ENCODE peak calls at places on chromosomes 13 and 19, in eight cellular contexts. One of them, this sample, is unnamed.

GRCh38 chr19:29966594-29967249 is 24.7 kb downstream of the URI1 start:
- DNase-seq in heart left ventricle: no peak
- DNase-seq in K562: no peak
- DNase-seq in GM12878: no peak
- DNase-seq in fibroblast of mammary gland: peak
- DNase-seq in SK-N-SH: no peak
- DNase-seq in endodermal cell: no peak
- DNase-seq in fibroblast of lung: peak
- DNase-seq in this sample: no peak

GRCh38 chr13:114283581-114283980 is 2.2 kb downstream of the UPF3A start:
- DNase-seq in heart left ventricle: no peak
- DNase-seq in K562: no peak
- DNase-seq in GM12878: no peak
- DNase-seq in fibroblast of mammary gland: no peak
- DNase-seq in SK-N-SH: no peak
- DNase-seq in endodermal cell: no peak
- DNase-seq in fibroblast of lung: no peak
- DNase-seq in this sample: no peak

GRCh38 chr13:50378513-50378970 is 363.3 kb downstream of the KCNRG start:
- DNase-seq in heart left ventricle: no peak
- DNase-seq in K562: no peak
- DNase-seq in GM12878: no peak
- DNase-seq in fibroblast of mammary gland: no peak
- DNase-seq in SK-N-SH: no peak
- DNase-seq in endodermal cell: no peak
- DNase-seq in fibroblast of lung: no peak
- DNase-seq in this sample: no peak

GRCh38 chr13:49620170-49620621 is 8.1 kb upstream of the ARL11 start:
- DNase-seq in heart left ventricle: no peak
- DNase-seq in K562: no peak
- DNase-seq in GM12878: no peak
- DNase-seq in fibroblast of mammary gland: no peak
- DNase-seq in SK-N-SH: no peak
- DNase-seq in endodermal cell: no peak
- DNase-seq in fibroblast of lung: no peak
- DNase-seq in this sample: no peak

GRCh38 chr13:23610966-23611486 is 40.8 kb downstream of the TNFRSF19 start:
- DNase-seq in heart left ventricle: peak
- DNase-seq in K562: no peak
- DNase-seq in GM12878: no peak
- DNase-seq in fibroblast of mammary gland: peak
- DNase-seq in SK-N-SH: no peak
- DNase-seq in endodermal cell: no peak
- DNase-seq in fibroblast of lung: peak
- DNase-seq in this sample: no peak

GRCh38 chr19:52351512-52351911 is 15.5 kb downstream of the ZNF610 start:
- DNase-seq in heart left ventricle: no peak
- DNase-seq in K562: no peak
- DNase-seq in GM12878: no peak
- DNase-seq in fibroblast of mammary gland: no peak
- DNase-seq in SK-N-SH: peak
- DNase-seq in endodermal cell: peak
- DNase-seq in fibroblast of lung: no peak
- DNase-seq in this sample: no peak

GRCh38 chr13:27261376-27261775 is 9.3 kb upstream of the RASL11A start:
- DNase-seq in heart left ventricle: no peak
- DNase-seq in K562: no peak
- DNase-seq in GM12878: no peak
- DNase-seq in fibroblast of mammary gland: no peak
- DNase-seq in SK-N-SH: no peak
- DNase-seq in endodermal cell: no peak
- DNase-seq in fibroblast of lung: no peak
- DNase-seq in this sample: no peak

GRCh38 chr13:33289966-33290365 is 4.4 kb upstream of the STARD13 start:
- DNase-seq in heart left ventricle: no peak
- DNase-seq in K562: no peak
- DNase-seq in GM12878: no peak
- DNase-seq in fibroblast of mammary gland: no peak
- DNase-seq in SK-N-SH: no peak
- DNase-seq in endodermal cell: no peak
- DNase-seq in fibroblast of lung: no peak
- DNase-seq in this sample: no peak

GRCh38 chr13:94345374-94346195 is 133.9 kb downstream of the DCT start:
- DNase-seq in heart left ventricle: no peak
- DNase-seq in K562: no peak
- DNase-seq in GM12878: no peak
- DNase-seq in fibroblast of mammary gland: peak
- DNase-seq in SK-N-SH: peak
- DNase-seq in endodermal cell: no peak
- DNase-seq in fibroblast of lung: peak
- DNase-seq in this sample: no peak
- TF ChIP-seq CTCF in heart left ventricle: no peak
- TF ChIP-seq CTCF in K562: no peak
- TF ChIP-seq CTCF in GM12878: peak
- TF ChIP-seq CTCF in fibroblast of mammary gland: no peak
- TF ChIP-seq CTCF in SK-N-SH: peak
- TF ChIP-seq CTCF in endodermal cell: peak
- TF ChIP-seq CTCF in fibroblast of lung: peak
- TF ChIP-seq CTCF in this sample: no peak

DNA sequence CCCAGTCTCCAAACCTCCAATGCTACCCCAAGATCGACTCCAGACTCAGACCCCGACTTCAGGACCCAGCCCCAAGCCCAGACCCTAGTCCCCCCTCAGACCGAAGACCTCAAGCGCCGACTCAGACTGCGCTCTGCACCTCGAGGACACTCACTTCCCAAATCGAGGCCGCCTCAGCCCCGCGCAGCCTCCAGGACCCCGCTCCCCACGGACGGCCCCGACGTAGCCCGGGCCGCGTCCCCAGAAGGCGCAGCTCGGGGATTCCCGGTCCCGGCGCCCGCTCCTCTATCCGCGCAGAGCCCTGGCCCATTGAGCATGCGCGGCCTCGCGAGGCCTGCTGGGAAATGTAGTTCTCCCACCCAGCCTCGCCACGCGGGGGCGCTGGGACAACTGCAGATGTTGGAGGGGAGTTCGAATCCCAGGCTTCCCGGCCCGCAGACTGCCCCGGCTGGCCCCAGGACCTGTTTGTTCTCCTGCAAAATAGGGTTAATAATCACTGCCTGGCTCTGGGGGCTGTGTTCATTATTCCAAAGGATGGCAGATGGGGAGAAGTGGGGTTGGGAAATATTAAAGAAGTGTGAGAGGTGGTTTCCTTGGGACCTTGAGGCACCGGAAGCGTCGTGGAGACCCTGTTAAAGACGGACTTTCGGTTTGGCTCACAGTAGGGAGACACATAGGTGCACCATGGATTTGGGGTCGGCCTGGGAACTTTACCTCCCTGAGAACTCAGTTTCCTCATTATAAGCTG is at the start of gene APBA3:
- DNase-seq in heart left ventricle: peak
- DNase-seq in K562: peak
- DNase-seq in GM12878: peak
- DNase-seq in fibroblast of mammary gland: peak
- DNase-seq in SK-N-SH: peak
- DNase-seq in endodermal cell: peak
- DNase-seq in fibroblast of lung: peak
- DNase-seq in this sample: peak
- TF ChIP-seq CTCF in heart left ventricle: peak
- TF ChIP-seq CTCF in K562: peak
- TF ChIP-seq CTCF in GM12878: peak
- TF ChIP-seq CTCF in fibroblast of mammary gland: peak
- TF ChIP-seq CTCF in SK-N-SH: peak
- TF ChIP-seq CTCF in endodermal cell: peak
- TF ChIP-seq CTCF in fibroblast of lung: peak
- TF ChIP-seq CTCF in this sample: peak

DNA sequence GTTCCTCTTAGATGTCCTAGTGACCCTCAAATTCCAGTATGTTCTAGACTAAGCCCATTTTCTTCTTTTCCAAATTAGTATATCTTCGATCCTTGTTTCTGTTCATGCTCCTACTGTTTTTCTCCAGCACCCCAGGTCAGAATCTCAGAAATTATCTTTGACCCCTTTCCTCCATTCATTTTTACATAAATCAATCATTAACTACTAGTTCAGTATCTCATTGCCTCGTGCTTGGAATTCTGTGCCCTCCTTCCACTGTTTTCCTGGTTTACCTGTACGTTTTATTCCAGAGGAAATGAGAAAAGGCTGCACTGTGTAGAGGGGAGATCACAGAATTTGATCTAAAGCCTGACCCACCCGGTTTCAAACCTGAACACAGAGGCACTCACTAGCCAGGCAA is 107.9 kb downstream of the LRCH1 start:
- DNase-seq in heart left ventricle: no peak
- DNase-seq in K562: no peak
- DNase-seq in GM12878: no peak
- DNase-seq in fibroblast of mammary gland: no peak
- DNase-seq in SK-N-SH: no peak
- DNase-seq in endodermal cell: no peak
- DNase-seq in fibroblast of lung: no peak
- DNase-seq in this sample: no peak
- TF ChIP-seq CTCF in heart left ventricle: no peak
- TF ChIP-seq CTCF in K562: no peak
- TF ChIP-seq CTCF in GM12878: no peak
- TF ChIP-seq CTCF in fibroblast of mammary gland: no peak
- TF ChIP-seq CTCF in SK-N-SH: no peak
- TF ChIP-seq CTCF in endodermal cell: no peak
- TF ChIP-seq CTCF in fibroblast of lung: no peak
- TF ChIP-seq CTCF in this sample: no peak

GRCh38 chr13:107373551-107373950 is 805.6 kb upstream of the ARGLU1 start:
- DNase-seq in heart left ventricle: no peak
- DNase-seq in K562: no peak
- DNase-seq in GM12878: no peak
- DNase-seq in fibroblast of mammary gland: peak
- DNase-seq in SK-N-SH: no peak
- DNase-seq in endodermal cell: peak
- DNase-seq in fibroblast of lung: peak
- DNase-seq in this sample: no peak
- TF ChIP-seq CTCF in heart left ventricle: no peak
- TF ChIP-seq CTCF in K562: no peak
- TF ChIP-seq CTCF in GM12878: peak
- TF ChIP-seq CTCF in fibroblast of mammary gland: peak
- TF ChIP-seq CTCF in SK-N-SH: peak
- TF ChIP-seq CTCF in endodermal cell: peak
- TF ChIP-seq CTCF in fibroblast of lung: peak
- TF ChIP-seq CTCF in this sample: peak

GRCh38 chr19:6247007-6247288 is 32.8 kb downstream of the MLLT1 start:
- DNase-seq in heart left ventricle: no peak
- DNase-seq in K562: no peak
- DNase-seq in GM12878: no peak
- DNase-seq in fibroblast of mammary gland: no peak
- DNase-seq in SK-N-SH: no peak
- DNase-seq in endodermal cell: no peak
- DNase-seq in fibroblast of lung: no peak
- DNase-seq in this sample: no peak
- TF ChIP-seq CTCF in heart left ventricle: no peak
- TF ChIP-seq CTCF in K562: no peak
- TF ChIP-seq CTCF in GM12878: no peak
- TF ChIP-seq CTCF in fibroblast of mammary gland: no peak
- TF ChIP-seq CTCF in SK-N-SH: no peak
- TF ChIP-seq CTCF in endodermal cell: no peak
- TF ChIP-seq CTCF in fibroblast of lung: no peak
- TF ChIP-seq CTCF in this sample: no peak

GRCh38 chr19:12365094-12365371 is 450 bp downstream of the ZNF442 start:
- DNase-seq in heart left ventricle: peak
- DNase-seq in K562: no peak
- DNase-seq in GM12878: no peak
- DNase-seq in fibroblast of mammary gland: peak
- DNase-seq in SK-N-SH: peak
- DNase-seq in endodermal cell: no peak
- DNase-seq in fibroblast of lung: peak
- DNase-seq in this sample: no peak

GRCh38 chr19:12364391-12365093 is 941 bp downstream of the ZNF442 start:
- DNase-seq in heart left ventricle: peak
- DNase-seq in K562: peak
- DNase-seq in GM12878: no peak
- DNase-seq in fibroblast of mammary gland: peak
- DNase-seq in SK-N-SH: peak
- DNase-seq in endodermal cell: no peak
- DNase-seq in fibroblast of lung: peak
- DNase-seq in this sample: peak

GRCh38 chr19:12365372-12366162 is at the start of gene ZNF442:
- DNase-seq in heart left ventricle: peak
- DNase-seq in K562: peak
- DNase-seq in GM12878: peak
- DNase-seq in fibroblast of mammary gland: peak
- DNase-seq in SK-N-SH: peak
- DNase-seq in endodermal cell: peak
- DNase-seq in fibroblast of lung: peak
- DNase-seq in this sample: peak
- TF ChIP-seq CTCF in heart left ventricle: peak
- TF ChIP-seq CTCF in K562: peak
- TF ChIP-seq CTCF in GM12878: peak
- TF ChIP-seq CTCF in fibroblast of mammary gland: peak
- TF ChIP-seq CTCF in SK-N-SH: peak
- TF ChIP-seq CTCF in endodermal cell: peak
- TF ChIP-seq CTCF in fibroblast of lung: peak
- TF ChIP-seq CTCF in this sample: peak

GRCh38 chr19:40601061-40601973 is at the start of gene LTBP4:
- DNase-seq in heart left ventricle: peak
- DNase-seq in K562: peak
- DNase-seq in GM12878: no peak
- DNase-seq in fibroblast of mammary gland: no peak
- DNase-seq in SK-N-SH: peak
- DNase-seq in endodermal cell: peak
- DNase-seq in fibroblast of lung: peak
- DNase-seq in this sample: peak
- TF ChIP-seq CTCF in heart left ventricle: no peak
- TF ChIP-seq CTCF in K562: peak
- TF ChIP-seq CTCF in GM12878: no peak
- TF ChIP-seq CTCF in fibroblast of mammary gland: no peak
- TF ChIP-seq CTCF in SK-N-SH: no peak
- TF ChIP-seq CTCF in endodermal cell: no peak
- TF ChIP-seq CTCF in fibroblast of lung: no peak
- TF ChIP-seq CTCF in this sample: no peak